ENCODE peak calls at places on chromosomes 3 and 15, in seven cellular contexts. R is SK-N-SH, Q is heart right ventricle, H is HFF-Myc, P is psoas muscle, O is breast epithelium, C is A673. W is an unnamed sample.

GRCh38 chr15:71571641-71572040 is 238.7 kb upstream of the NR2E3 start:
- DNase-seq in R (no peak), Q (no peak), H (no peak), P (no peak), O (no peak), C (no peak), W (no peak)

GRCh38 chr15:88393719-88394519 is 73.3 kb downstream of the MRPL46 start:
- DNase-seq in R (no peak), Q (no peak), H (no peak), P (no peak), O (no peak), C (no peak), W (no peak)

GRCh38 chr3:187197255-187197654 is at the start of gene RTP1:
- DNase-seq in R (peak; percentile 25), Q (no peak), H (no peak), P (no peak), O (no peak), C (no peak), W (no peak)

GRCh38 chr3:98662699-98663098 is 69.3 kb upstream of the CPOX start:
- DNase-seq in R (no peak), Q (no peak), H (no peak), P (no peak), O (no peak), C (no peak), W (no peak)

GRCh38 chr3:109927161-109927560 is 589.8 kb upstream of the DPPA4 start:
- DNase-seq in R (peak; percentile 2), Q (no peak), H (peak; percentile 78), P (no peak), O (no peak), C (peak; percentile 68), W (peak; percentile 86)

GRCh38 chr3:58222161-58222724 is 11.5 kb upstream of the DNASE1L3 start:
- DNase-seq in R (no peak), Q (no peak), H (no peak), P (no peak), O (no peak), C (no peak), W (no peak)

GRCh38 chr3:86954226-86954625 is 36.7 kb downstream of the VGLL3 start:
- DNase-seq in R (no peak), Q (no peak), H (peak; percentile 67), P (no peak), O (no peak), C (peak; percentile 34), W (no peak)

GRCh38 chr3:66398228-66399025 is 102.4 kb downstream of the LRIG1 start:
- DNase-seq in R (no peak), Q (no peak), H (peak; percentile 74), P (no peak), O (no peak), C (no peak), W (no peak)

GRCh38 chr3:12986986-12987385 is 86.2 kb downstream of the IQSEC1 start:
- DNase-seq in R (no peak), Q (peak; percentile 59), H (no peak), P (no peak), O (no peak), C (no peak), W (no peak)

GRCh38 chr3:61090770-61091169 is 160.5 kb downstream of the FHIT start:
- DNase-seq in R (no peak), Q (no peak), H (no peak), P (no peak), O (no peak), C (no peak), W (no peak)

GRCh38 chr3:25150199-25150598 is 277.9 kb upstream of the RARB start:
- DNase-seq in R (no peak), Q (no peak), H (no peak), P (no peak), O (no peak), C (no peak), W (no peak)

GRCh38 chr3:33855884-33856546 is 57.6 kb downstream of the PDCD6IP start:
- DNase-seq in R (no peak), Q (no peak), H (no peak), P (no peak), O (no peak), C (no peak), W (no peak)

GRCh38 chr3:197878427-197878826 is 71.6 kb upstream of the RPL35A start:
- DNase-seq in R (no peak), Q (no peak), H (no peak), P (no peak), O (no peak), C (no peak), W (peak; percentile 11)

GRCh38 chr3:194282436-194283122 is 68.5 kb downstream of the CPN2 start:
- DNase-seq in R (peak; percentile 65), Q (no peak), H (no peak), P (peak; percentile 5), O (peak; percentile 11), C (no peak), W (no peak)

GRCh38 chr3:50008931-50009330 is 69.0 kb downstream of the RBM6 start:
- DNase-seq in R (no peak), Q (no peak), H (no peak), P (no peak), O (no peak), C (no peak), W (peak; percentile 7)

GRCh38 chr3:153789380-153789779 is 331.8 kb upstream of the ARHGEF26 start:
- DNase-seq in R (no peak), Q (no peak), H (no peak), P (no peak), O (no peak), C (no peak), W (no peak)

GRCh38 chr3:179037361-179037760 is 34.2 kb downstream of the ZMAT3 start:
- DNase-seq in R (no peak), Q (peak; percentile 58), H (peak; percentile 24), P (peak; percentile 48), O (peak; percentile 89), C (peak; percentile 91), W (peak; percentile 86)

GRCh38 chr15:89662893-89663673 is 7.8 kb upstream of the KIF7 start:
- DNase-seq in R (no peak), Q (peak; percentile 60), H (peak; percentile 92), P (peak; percentile 77), O (peak; percentile 76), C (no peak), W (peak; percentile 69)

DNA sequence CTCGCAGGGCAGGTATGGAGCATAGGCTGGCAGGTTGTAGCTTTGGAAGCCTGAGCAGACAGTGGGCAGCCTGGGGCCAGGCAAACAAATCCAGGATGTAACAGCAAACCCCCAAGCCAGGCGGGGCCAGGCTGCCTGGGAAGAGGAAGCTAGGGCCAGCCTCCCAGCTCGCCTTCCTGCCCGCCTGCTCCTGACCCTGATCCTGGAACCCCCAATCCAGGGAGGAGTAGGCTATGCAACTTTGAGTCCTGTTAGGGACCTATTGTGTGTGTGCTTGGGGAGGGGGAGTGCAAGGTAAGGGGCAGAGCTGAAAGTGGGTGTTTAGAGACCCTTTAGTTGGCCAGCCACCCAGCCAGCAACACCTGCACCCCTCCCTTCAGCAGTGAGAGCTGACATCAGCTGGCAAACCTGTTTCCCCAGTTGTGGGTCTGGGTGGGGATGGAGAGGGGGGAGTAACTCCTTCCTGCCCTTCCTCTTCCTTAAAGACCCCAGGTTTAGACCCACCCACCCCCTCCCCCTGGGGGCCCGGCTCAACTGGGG is 2.5 kb downstream of the NBEAL2 start:
- DNase-seq in R (no peak), Q (peak; percentile 44), H (no peak), P (peak; percentile 30), O (peak; percentile 58), C (no peak), W (no peak)
- H3K4me3 ChIP-seq in R (no peak overlapping the region), Q (peak overlapping the region; percentile 74), H (no peak overlapping the region), P (peak overlapping the region; percentile 44), O (peak overlapping the region; percentile 29), C (no peak overlapping the region), W (no peak overlapping the region)

DNA sequence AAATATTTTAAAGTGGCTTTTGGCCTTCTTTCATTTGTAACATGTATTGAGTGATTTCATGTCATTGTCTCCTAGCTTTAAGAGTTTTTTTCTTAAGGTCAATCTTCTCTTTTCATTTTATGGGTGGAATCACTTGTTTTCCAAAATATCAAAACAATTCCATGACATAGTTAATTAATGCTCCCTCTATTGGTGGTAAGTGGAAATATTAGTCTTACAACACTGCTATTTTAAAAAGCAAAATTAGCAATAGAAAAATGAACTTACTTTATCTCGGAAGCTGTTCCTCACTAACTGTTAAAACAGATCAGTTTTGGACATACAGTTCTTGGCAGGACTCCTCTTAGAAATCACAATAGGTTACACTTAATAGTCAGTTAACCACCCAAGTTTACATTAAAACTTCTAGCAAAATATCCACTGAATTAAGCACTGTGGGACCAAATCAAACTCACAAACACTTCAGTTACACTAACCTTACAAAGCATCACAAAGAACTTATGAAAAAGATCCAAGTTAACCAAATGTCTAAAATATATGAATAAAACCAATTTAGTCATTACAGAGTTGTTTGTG is 42.4 kb downstream of the TIGIT start:
- DNase-seq in R (no peak), Q (no peak), H (no peak), P (no peak), O (no peak), C (no peak), W (no peak)
- TF ChIP-seq CTCF in R (peak; percentile 68), Q (peak; percentile 57), H (peak; percentile 20), P (peak; percentile 23), O (peak; percentile 21), C (peak; percentile 63), W (peak; percentile 33)

DNA sequence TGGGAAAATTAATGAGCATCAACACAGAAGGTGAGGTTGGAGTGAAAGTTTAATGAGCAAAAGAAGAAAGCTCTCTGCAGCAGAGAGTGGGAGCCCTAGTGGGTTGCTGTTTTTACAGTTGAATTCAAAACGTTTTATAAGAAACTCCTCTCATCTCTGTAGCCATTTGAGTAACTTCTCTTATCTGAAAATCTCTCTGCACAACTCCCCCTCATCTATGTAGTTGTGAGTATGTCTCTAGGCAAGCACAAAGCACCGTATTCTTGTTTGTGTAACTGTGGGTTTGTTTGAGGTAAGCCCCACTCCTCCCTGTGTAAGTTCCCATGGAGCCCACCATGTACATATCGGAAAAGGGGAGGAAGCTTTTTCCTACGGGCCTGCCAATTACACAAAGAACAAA is 56.5 kb upstream of the GOLGA6L2 start:
- DNase-seq in R (no peak), Q (no peak), H (no peak), P (no peak), O (no peak), C (no peak), W (no peak)
- H3K4me3 ChIP-seq in R (no peak overlapping the region), Q (no peak overlapping the region), H (no peak overlapping the region), P (no peak overlapping the region), O (no peak overlapping the region), C (no peak overlapping the region), W (no peak overlapping the region)

GRCh38 chr3:169041677-169042171 is 621.8 kb downstream of the MECOM start:
- DNase-seq in R (peak; percentile 3), Q (no peak), H (peak; percentile 35), P (no peak), O (no peak), C (peak; percentile 31), W (peak; percentile 41)

DNA sequence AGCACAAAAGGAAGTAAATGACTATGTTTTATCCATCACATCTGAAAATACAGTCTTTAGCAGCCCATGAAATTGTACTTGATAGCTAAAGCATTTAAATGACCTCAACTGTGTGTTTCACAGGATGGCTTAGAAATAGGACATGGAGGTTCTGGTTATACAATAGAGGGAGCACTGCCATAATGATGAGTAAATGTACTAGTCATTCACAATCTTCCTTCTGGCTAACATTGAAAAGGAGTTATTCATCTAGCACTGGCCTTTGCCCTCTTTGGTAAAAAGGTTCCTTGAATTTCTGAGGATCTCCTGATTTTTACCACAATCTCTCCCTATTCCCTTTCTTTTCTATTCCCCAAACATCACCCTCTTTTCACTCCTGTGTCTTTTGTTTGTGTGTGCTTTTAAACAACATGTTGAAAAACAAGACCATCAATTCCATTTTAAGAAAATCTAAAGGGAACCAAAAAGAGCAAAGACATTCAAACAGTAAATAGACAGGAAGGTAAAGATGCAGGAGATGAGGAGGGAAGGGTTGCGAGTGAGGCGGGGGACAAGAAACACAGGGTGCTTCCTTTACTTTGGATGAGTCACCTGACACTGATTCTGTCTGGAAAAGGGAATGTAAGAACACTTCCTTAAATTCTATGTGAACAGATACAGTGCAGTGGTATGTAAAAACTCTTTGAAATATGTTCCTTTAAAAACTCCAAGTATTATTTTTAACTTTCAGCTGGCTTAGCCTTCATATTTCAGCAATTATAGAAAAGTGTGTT is 619.0 kb downstream of the MECOM start:
- DNase-seq in R (no peak), Q (no peak), H (peak; percentile 16), P (no peak), O (no peak), C (no peak), W (peak; percentile 43)
- TF ChIP-seq CTCF in R (no peak), Q (no peak), H (no peak), P (no peak), O (no peak), C (no peak), W (no peak)